ENCODE peak calls at places on chromosomes 5 and 9, in eight cellular contexts. M, C, B, V, H, E, G and O are unnamed samples.

GRCh38 chr5:83000922-83001321 is 76.3 kb downstream of the TMEM167A start:
- DNase-seq in M (no peak), C (peak; percentile 2), B (no peak), V (peak; percentile 61), H (no peak), E (no peak), G (no peak), O (no peak)

GRCh38 chr9:73595036-73595545 is 443.4 kb downstream of the ANXA1 start:
- DNase-seq in M (no peak), C (no peak), B (no peak), V (no peak), H (no peak), E (no peak), G (no peak), O (no peak)

GRCh38 chr9:110996436-110997224 is 41.6 kb downstream of the LPAR1 start:
- DNase-seq in M (no peak), C (peak; percentile 12), B (no peak), V (no peak), H (no peak), E (no peak), G (no peak), O (no peak)

GRCh38 chr5:109163336-109163735 is 246.4 kb downstream of the PJA2 start:
- DNase-seq in M (no peak), C (no peak), B (no peak), V (no peak), H (no peak), E (no peak), G (no peak), O (no peak)

GRCh38 chr9:129394011-129394919 is 216.2 kb upstream of the IER5L start:
- DNase-seq in M (no peak), C (no peak), B (no peak), V (no peak), H (no peak), E (no peak), G (no peak), O (no peak)

GRCh38 chr9:19701274-19701673 is 87.6 kb downstream of the SLC24A2 start:
- DNase-seq in M (no peak), C (no peak), B (no peak), V (no peak), H (no peak), E (no peak), G (no peak), O (no peak)

GRCh38 chr5:135505973-135506372 is 29.8 kb downstream of the NEUROG1 start:
- DNase-seq in M (no peak), C (peak; percentile 93), B (no peak), V (no peak), H (no peak), E (no peak), G (no peak), O (no peak)

GRCh38 chr5:142201471-142201887 is 92.9 kb downstream of the NDFIP1 start:
- DNase-seq in M (no peak), C (peak; percentile 93), B (no peak), V (peak; percentile 61), H (no peak), E (peak; percentile 96), G (no peak), O (no peak)

GRCh38 chr9:77502568-77502967 is 145.6 kb downstream of the GNA14 start:
- DNase-seq in M (no peak), C (no peak), B (no peak), V (no peak), H (no peak), E (no peak), G (no peak), O (no peak)

GRCh38 chr5:165565921-165566320 is 2060.5 kb downstream of the MAT2B start:
- DNase-seq in M (no peak), C (no peak), B (no peak), V (no peak), H (no peak), E (no peak), G (no peak), O (no peak)

GRCh38 chr5:52786937-52787599 is 648 bp upstream of the ITGA1 start:
- DNase-seq in M (peak; percentile 53), C (peak; percentile 65), B (peak; percentile 41), V (no peak), H (no peak), E (no peak), G (peak; percentile 61), O (no peak)

GRCh38 chr9:87065981-87066380 is 118.7 kb upstream of the GAS1 start:
- DNase-seq in M (no peak), C (no peak), B (no peak), V (no peak), H (no peak), E (no peak), G (no peak), O (no peak)

GRCh38 chr9:34555435-34556230 is 32.8 kb upstream of the ENHO start:
- DNase-seq in M (no peak), C (no peak), B (no peak), V (no peak), H (no peak), E (no peak), G (no peak), O (no peak)

DNA sequence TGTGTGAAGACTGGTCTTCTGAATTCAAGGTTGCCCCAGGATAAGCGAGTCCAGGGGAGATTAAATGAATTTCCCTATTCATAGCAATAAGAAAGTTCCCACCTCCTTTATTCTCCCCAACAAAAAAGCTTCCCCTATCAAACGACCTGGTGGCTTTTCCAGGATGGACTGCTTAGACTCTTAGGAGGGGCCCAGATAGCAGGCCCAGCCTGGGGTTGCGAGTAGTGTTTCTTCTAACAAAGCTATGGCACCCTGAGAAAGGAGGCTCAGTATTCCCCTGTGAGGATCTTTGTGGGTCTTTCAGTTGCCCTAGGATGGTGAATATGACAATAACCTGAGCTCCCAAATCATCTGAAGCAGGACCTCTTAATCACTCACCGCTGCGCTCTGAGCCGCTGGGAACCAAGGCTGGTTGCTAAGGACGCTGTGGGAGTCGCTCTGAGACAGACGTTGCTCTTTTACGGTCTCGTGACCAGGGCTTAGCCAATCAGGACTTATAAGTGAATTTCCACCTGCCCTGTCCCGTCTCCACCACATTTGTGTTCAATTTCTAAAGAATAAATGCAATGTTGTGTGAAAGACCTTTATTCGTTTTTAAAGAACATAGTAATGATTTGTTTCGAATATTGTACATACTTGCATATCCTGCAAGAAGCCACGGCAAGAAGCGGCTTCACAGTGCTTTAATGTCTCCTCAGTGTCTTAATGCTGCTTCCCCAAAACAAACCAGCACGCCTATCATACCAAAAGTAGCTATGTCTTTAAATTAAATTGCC is at the start of gene TMEM232:
- DNase-seq in M (peak; percentile 68), C (peak; percentile 79), B (peak; percentile 62), V (peak; percentile 69), H (peak; percentile 49), E (peak; percentile 59), G (peak; percentile 74), O (peak; percentile 23)
- H3K4me3 ChIP-seq in M (peak within 1 kb of the TSS; percentile 29), C (no peak within 1 kb of the TSS), B (peak within 1 kb of the TSS; percentile 67), V (peak within 1 kb of the TSS; percentile 42), H (peak within 1 kb of the TSS; percentile 57), E (peak within 1 kb of the TSS; percentile 46), G (peak within 1 kb of the TSS; percentile 41), O (peak within 1 kb of the TSS; percentile 66)

GRCh38 chr5:77235881-77236560 is 25.5 kb downstream of the PDE8B start:
- DNase-seq in M (no peak), C (no peak), B (no peak), V (no peak), H (no peak), E (no peak), G (no peak), O (no peak)
- TF ChIP-seq CTCF in M (no peak), C (no peak), B (no peak), V (no peak), H (no peak), E (no peak), G (no peak), O (no peak)

GRCh38 chr5:56282241-56282640 is 49.1 kb upstream of the ANKRD55 start:
- DNase-seq in M (no peak), C (no peak), B (no peak), V (no peak), H (no peak), E (no peak), G (no peak), O (no peak)

GRCh38 chr5:56279291-56279690 is 46.2 kb upstream of the ANKRD55 start:
- DNase-seq in M (no peak), C (no peak), B (no peak), V (no peak), H (no peak), E (no peak), G (no peak), O (no peak)

GRCh38 chr5:56279979-56280378 is 46.8 kb upstream of the ANKRD55 start:
- DNase-seq in M (peak; percentile 80), C (no peak), B (peak; percentile 38), V (peak; percentile 67), H (no peak), E (peak; percentile 57), G (no peak), O (no peak)

GRCh38 chr5:56282951-56283350 is 49.8 kb upstream of the ANKRD55 start:
- DNase-seq in M (no peak), C (no peak), B (no peak), V (no peak), H (no peak), E (no peak), G (no peak), O (no peak)

GRCh38 chr5:56281489-56282163 is 48.5 kb upstream of the ANKRD55 start:
- DNase-seq in M (no peak), C (no peak), B (no peak), V (no peak), H (no peak), E (no peak), G (no peak), O (no peak)
- H3K27me3 ChIP-seq in M (no peaks in the 10 kb centered on the region), C (no peaks in the 10 kb centered on the region), B (no peaks in the 10 kb centered on the region), V (no peaks in the 10 kb centered on the region), H (no peaks in the 10 kb centered on the region), E (no peaks in the 10 kb centered on the region), G (no peaks in the 10 kb centered on the region), O (no peaks in the 10 kb centered on the region)

GRCh38 chr9:98958271-98958989 is 14.7 kb downstream of the COL15A1 start:
- DNase-seq in M (no peak), C (no peak), B (no peak), V (no peak), H (no peak), E (peak; percentile 65), G (no peak), O (no peak)
- H3K4me3 ChIP-seq in M (no peak overlapping the region), C (no peak overlapping the region), B (no peak overlapping the region), V (no peak overlapping the region), H (no peak overlapping the region), E (no peak overlapping the region), G (no peak overlapping the region), O (no peak overlapping the region)

GRCh38 chr9:136234597-136234996 is 11.0 kb downstream of the QSOX2 start:
- DNase-seq in M (no peak), C (no peak), B (no peak), V (no peak), H (no peak), E (no peak), G (no peak), O (no peak)

GRCh38 chr9:136233868-136234267 is 11.7 kb downstream of the QSOX2 start:
- DNase-seq in M (no peak), C (no peak), B (no peak), V (no peak), H (no peak), E (no peak), G (no peak), O (no peak)

GRCh38 chr9:136232964-136233363 is 12.6 kb downstream of the QSOX2 start:
- DNase-seq in M (no peak), C (no peak), B (no peak), V (no peak), H (no peak), E (no peak), G (no peak), O (no peak)

GRCh38 chr9:136235709-136236455 is 9.7 kb downstream of the QSOX2 start:
- DNase-seq in M (no peak), C (no peak), B (no peak), V (no peak), H (no peak), E (no peak), G (no peak), O (no peak)

GRCh38 chr9:136235171-136235570 is 10.4 kb downstream of the QSOX2 start:
- DNase-seq in M (no peak), C (no peak), B (no peak), V (no peak), H (no peak), E (no peak), G (no peak), O (no peak)
- TF ChIP-seq CTCF in M (no peak), C (no peak), B (no peak), V (no peak), H (no peak), E (no peak), G (no peak), O (no peak)